ENCODE peak calls at places on chromosomes 1 and 21, in four cellular contexts. P is body of pancreas, B is heart right ventricle, C is psoas muscle. Y is an unnamed sample.
A peak's percentile ranks its signal among the peaks of the same experiment; 100 is the strongest.

GRCh38 chr21:34892196-34892595 is 156.9 kb downstream of the RUNX1 start:
- DNase-seq in P (no peak), B (no peak), C (no peak), Y (no peak)

GRCh38 chr1:242691603-242691945 is 167.1 kb upstream of the PLD5 start:
- DNase-seq in P (no peak), B (no peak), C (no peak), Y (no peak)

GRCh38 chr1:233255145-233255544 is 40.4 kb downstream of the PCNX2 start:
- DNase-seq in P (no peak), B (no peak), C (no peak), Y (no peak)

GRCh38 chr1:176949033-176949662 is 215.4 kb downstream of the ASTN1 start:
- DNase-seq in P (peak; percentile 83), B (peak; percentile 26), C (peak; percentile 39), Y (peak; percentile 79)

GRCh38 chr1:224189561-224189960 is 6.5 kb downstream of the DEGS1 start:
- DNase-seq in P (no peak), B (no peak), C (no peak), Y (no peak)

GRCh38 chr1:43861985-43862735 is 71.4 kb upstream of the ARTN start:
- DNase-seq in P (no peak), B (no peak), C (no peak), Y (no peak)

GRCh38 chr1:54996359-54996868 is 2.3 kb upstream of the BSND start:
- DNase-seq in P (peak; percentile 77), B (peak; percentile 57), C (peak; percentile 82), Y (peak; percentile 74)

GRCh38 chr1:95039360-95040031 is 33.3 kb downstream of the ALG14 start:
- DNase-seq in P (no peak), B (no peak), C (no peak), Y (no peak)

GRCh38 chr1:244835276-244836134 is at the start of gene COX20:
- DNase-seq in P (peak; percentile 91), B (peak; percentile 92), C (peak; percentile 92), Y (peak; percentile 93)

GRCh38 chr1:5994713-5995621 is 2.7 kb upstream of the NPHP4 start:
- DNase-seq in P (no peak), B (no peak), C (peak; percentile 3), Y (peak; percentile 35)

GRCh38 chr21:43269461-43269860 is 100.7 kb downstream of the CRYAA start:
- DNase-seq in P (no peak), B (no peak), C (peak; percentile 7), Y (no peak)

GRCh38 chr21:41965045-41965444 is 11.2 kb upstream of the C2CD2 start:
- DNase-seq in P (no peak), B (no peak), C (no peak), Y (no peak)

GRCh38 chr1:45205000-45205909 is 1.1 kb downstream of the ZSWIM5 start:
- DNase-seq in P (peak; percentile 63), B (peak; percentile 32), C (peak; percentile 35), Y (no peak)

GRCh38 chr1:190205713-190206112 is 272.0 kb downstream of the BRINP3 start:
- DNase-seq in P (no peak), B (no peak), C (no peak), Y (no peak)

GRCh38 chr1:228185641-228185965 is 20.0 kb downstream of the IBA57 start:
- DNase-seq in P (no peak), B (no peak), C (no peak), Y (peak; percentile 29)

GRCh38 chr1:215166886-215167285 is 84.3 kb downstream of the KCNK2 start:
- DNase-seq in P (no peak), B (no peak), C (no peak), Y (no peak)

GRCh38 chr1:157878059-157878458 is 36.5 kb upstream of the CD5L start:
- DNase-seq in P (no peak), B (no peak), C (no peak), Y (no peak)

GRCh38 chr1:39131940-39132339 is 72.6 kb upstream of the MACF1 start:
- DNase-seq in P (no peak), B (no peak), C (no peak), Y (no peak)
- H3K4me1 ChIP-seq in P (peaks cover 47% of the 10 kb centered on the region), B (peaks cover 81% of the 10 kb centered on the region), C (peaks cover 64% of the 10 kb centered on the region), Y (peaks cover 22% of the 10 kb centered on the region)

DNA sequence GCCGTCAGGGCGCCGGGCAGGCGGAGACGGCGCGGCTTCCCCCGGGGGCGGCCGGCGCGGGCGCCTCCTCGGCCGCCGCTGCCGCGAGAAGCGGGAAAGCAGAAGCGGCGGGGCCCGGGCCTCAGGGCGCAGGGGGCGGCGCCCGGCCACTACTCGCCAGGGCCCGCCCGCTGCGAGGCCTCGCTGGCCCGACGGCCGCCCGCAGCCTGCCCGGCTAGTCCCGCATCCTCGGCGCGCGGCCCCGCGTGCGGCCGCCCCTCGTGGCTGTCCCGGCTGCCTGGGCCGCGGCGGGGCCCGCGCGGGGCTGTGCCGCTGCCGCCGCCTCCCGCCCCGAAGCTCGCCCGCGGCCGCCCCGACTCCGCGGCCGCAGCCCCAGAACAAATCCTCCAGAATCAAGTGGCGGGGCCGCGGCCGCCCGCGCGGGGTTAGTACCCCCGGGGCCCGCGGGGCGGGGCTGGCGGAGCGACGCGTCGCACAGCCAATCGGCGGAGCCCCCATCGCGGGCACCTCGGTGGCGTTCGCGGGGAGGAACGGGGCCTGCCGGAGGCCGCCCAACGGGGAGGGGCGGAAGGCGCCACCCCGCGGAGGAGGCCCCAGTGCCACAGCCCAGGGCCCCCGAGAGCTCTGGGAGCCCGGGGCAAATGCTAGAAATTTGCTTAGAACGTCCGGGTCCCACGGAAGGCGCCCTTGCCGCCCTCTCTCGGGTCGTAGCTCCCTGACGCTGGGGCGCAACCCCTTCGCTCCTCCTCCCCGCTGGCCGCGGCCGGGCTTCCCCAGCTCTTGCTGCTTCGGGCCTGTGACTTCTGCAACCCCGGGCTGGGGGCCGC is at the start of gene RUNX3:
- DNase-seq in P (peak; percentile 39), B (no peak), C (peak; percentile 63), Y (peak; percentile 70)
- TF ChIP-seq CTCF in P (no peak), B (no peak), C (no peak), Y (no peak)

GRCh38 chr1:28323720-28324119 is 5.1 kb upstream of the MED18 start:
- DNase-seq in P (no peak), B (no peak), C (no peak), Y (no peak)

GRCh38 chr1:28317014-28317413 is 11.8 kb upstream of the MED18 start:
- DNase-seq in P (no peak), B (no peak), C (no peak), Y (no peak)

GRCh38 chr1:28326980-28327379 is 1.9 kb upstream of the MED18 start:
- DNase-seq in P (no peak), B (no peak), C (no peak), Y (no peak)

GRCh38 chr1:28326505-28326904 is 2.3 kb upstream of the MED18 start:
- DNase-seq in P (no peak), B (no peak), C (no peak), Y (no peak)

GRCh38 chr1:28322209-28322608 is 6.6 kb upstream of the MED18 start:
- DNase-seq in P (peak; percentile 76), B (no peak), C (no peak), Y (peak; percentile 87)
- H3K4me1 ChIP-seq in P (peaks cover 31% of the 10 kb centered on the region), B (no peaks in the 10 kb centered on the region), C (no peaks in the 10 kb centered on the region), Y (peaks cover 15% of the 10 kb centered on the region)

GRCh38 chr1:205316179-205316578 is 5.4 kb downstream of the NUAK2 start:
- DNase-seq in P (no peak), B (no peak), C (no peak), Y (no peak)

GRCh38 chr1:205319081-205320018 is 2.2 kb downstream of the NUAK2 start:
- DNase-seq in P (peak; percentile 93), B (peak; percentile 43), C (peak; percentile 58), Y (no peak)

GRCh38 chr1:205318231-205318991 is 3.1 kb downstream of the NUAK2 start:
- DNase-seq in P (peak; percentile 41), B (no peak), C (no peak), Y (peak; percentile 86)

GRCh38 chr1:205314986-205315618 is 6.4 kb downstream of the NUAK2 start:
- DNase-seq in P (no peak), B (no peak), C (no peak), Y (no peak)

GRCh38 chr1:205317311-205317917 is 4.1 kb downstream of the NUAK2 start:
- DNase-seq in P (peak; percentile 98), B (peak; percentile 53), C (peak; percentile 82), Y (no peak)
- TF ChIP-seq CTCF in P (no peak), B (no peak), C (no peak), Y (no peak)

GRCh38 chr1:229625893-229626831 is at the start of the genes TAF5L and URB2:
- DNase-seq in P (peak; percentile 91), B (peak; percentile 84), C (peak; percentile 90), Y (peak; percentile 91)

GRCh38 chr1:229623225-229623624 is 2.7 kb downstream of the TAF5L start:
- DNase-seq in P (no peak), B (no peak), C (no peak), Y (no peak)

GRCh38 chr1:229624906-229625871 is 733 bp downstream of the TAF5L start:
- DNase-seq in P (peak; percentile 72), B (peak; percentile 27), C (peak; percentile 56), Y (peak; percentile 78)

GRCh38 chr1:229623838-229624237 is 2.1 kb downstream of the TAF5L start:
- DNase-seq in P (no peak), B (no peak), C (no peak), Y (no peak)

DNA sequence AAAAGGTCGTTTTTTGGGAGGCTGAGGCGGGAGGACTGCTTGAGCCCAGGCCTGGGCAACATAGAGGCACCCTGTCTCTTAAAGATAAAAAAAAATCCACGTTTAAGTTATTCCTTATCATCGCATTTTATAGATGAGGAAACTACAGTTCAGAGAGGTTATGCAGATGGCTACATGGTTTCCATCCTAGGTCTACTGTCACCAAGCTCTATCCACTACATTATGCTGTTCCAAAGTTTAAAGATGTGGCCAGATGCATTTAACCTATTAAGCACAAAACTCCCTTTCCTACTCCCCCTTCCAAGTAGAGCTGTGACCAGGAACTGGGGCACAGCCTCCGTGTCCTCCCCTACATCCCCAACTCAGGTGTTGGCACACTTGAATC is 1.4 kb downstream of the TAF5L start:
- DNase-seq in P (no peak), B (no peak), C (no peak), Y (no peak)
- H3K4me1 ChIP-seq in P (peaks cover 28% of the 10 kb centered on the region), B (peaks cover 67% of the 10 kb centered on the region), C (peaks cover 58% of the 10 kb centered on the region), Y (peaks cover 5% of the 10 kb centered on the region)

DNA sequence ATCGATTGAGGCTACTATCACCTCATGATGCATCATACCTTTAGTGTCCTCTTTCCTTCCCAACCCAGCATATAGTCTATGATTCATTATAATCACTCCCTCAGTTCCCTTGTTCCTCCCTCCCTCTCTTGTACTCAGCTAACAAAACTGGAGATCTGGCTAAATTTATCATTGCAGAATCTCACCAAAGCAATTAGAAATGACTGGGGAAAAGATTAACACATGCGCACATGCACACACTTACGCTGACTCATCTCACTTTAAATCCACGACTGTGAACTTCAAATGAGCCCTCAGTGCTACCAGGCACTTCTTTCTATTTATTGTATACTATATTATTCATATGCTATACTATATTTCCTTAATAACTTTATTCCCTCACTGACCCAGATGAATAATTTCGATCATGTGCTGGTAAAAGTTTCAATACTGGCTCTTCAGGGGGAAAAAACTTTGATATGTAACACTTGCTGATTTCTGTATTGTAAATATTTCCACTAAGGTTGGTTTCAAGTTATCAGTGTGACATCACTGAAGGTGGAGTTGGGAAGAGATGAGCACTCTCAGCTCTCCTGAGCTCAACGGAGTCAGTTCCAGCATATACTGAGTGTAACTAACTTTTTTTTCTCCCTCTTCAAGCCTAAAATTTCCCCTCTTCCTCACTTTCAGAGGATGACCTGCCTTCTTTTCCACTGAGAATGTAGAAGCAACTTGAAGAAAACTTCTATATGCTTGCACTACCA is 613.7 kb upstream of the B3GALT2 start:
- DNase-seq in P (no peak), B (no peak), C (no peak), Y (no peak)
- TF ChIP-seq CTCF in P (no peak), B (no peak), C (no peak), Y (no peak)